ENCODE peak calls at places on chromosomes 13 and 19, in seven cellular contexts. Z is M059J; H is PC-3; R is neural progenitor cell; Y is CD8-positive, alpha-beta memory T cell; K is AG10803; T is HTR-8/SVneo. B is an unnamed sample.

GRCh38 chr19:17248011-17248776 is 2.5 kb upstream of the NR2F6 start:
- DNase-seq in T (no peak), K (no peak), R (peak), H (no peak), Y (no peak), Z (no peak), B (no peak)

GRCh38 chr13:33723365-33723764 is 94.6 kb upstream of the RFC3 start:
- DNase-seq in Z (no peak), T (no peak), R (no peak), H (no peak), Y (no peak), K (peak), B (no peak)

GRCh38 chr19:7540761-7541480 is 5.4 kb downstream of the PNPLA6 start:
- DNase-seq in Y (no peak), R (peak), Z (peak), H (peak), K (no peak), T (no peak), B (peak)

GRCh38 chr13:34869737-34870136 is 72.3 kb upstream of the NBEA start:
- DNase-seq in Y (no peak), Z (no peak), K (no peak), R (peak), H (no peak), T (no peak), B (no peak)

GRCh38 chr19:34365463-34366401 is 736 bp downstream of the GPI start:
- DNase-seq in K (peak), Y (no peak), H (peak), T (no peak), R (peak), Z (peak), B (peak)

GRCh38 chr13:20415694-20416107 is 110.0 kb downstream of the CRYL1 start:
- DNase-seq in T (no peak), K (no peak), H (no peak), Z (no peak), Y (no peak), R (no peak), B (no peak)

GRCh38 chr19:51712461-51713081 is 11.2 kb downstream of the HAS1 start:
- DNase-seq in Z (peak), K (peak), H (peak), T (peak), Y (no peak), R (peak), B (peak)

GRCh38 chr19:29815231-29815630 is 3.4 kb downstream of the CCNE1 start:
- DNase-seq in K (no peak), R (no peak), T (no peak), Y (no peak), Z (no peak), H (no peak), B (no peak)

GRCh38 chr13:97875218-97875617 is 78.3 kb upstream of the IPO5 start:
- DNase-seq in Z (no peak), R (no peak), K (no peak), H (no peak), Y (no peak), T (no peak), B (no peak)

GRCh38 chr13:40059540-40060232 is 404.2 kb downstream of the COG6 start:
- DNase-seq in Y (no peak), Z (no peak), T (no peak), H (no peak), K (peak), R (no peak), B (no peak)

GRCh38 chr19:31583148-31583547 is 233.9 kb upstream of the TSHZ3 start:
- DNase-seq in Y (no peak), K (no peak), Z (no peak), R (no peak), T (no peak), H (no peak), B (no peak)

GRCh38 chr19:40116075-40116474 is 25.3 kb upstream of the ZNF780A start:
- DNase-seq in Y (no peak), H (no peak), Z (no peak), T (no peak), R (no peak), K (no peak), B (no peak)

GRCh38 chr13:44276061-44276460 is 97.6 kb upstream of the SERP2 start:
- DNase-seq in Y (no peak), R (no peak), H (no peak), Z (no peak), T (no peak), K (no peak), B (no peak)

GRCh38 chr19:35142531-35143230 is 374 bp upstream of the FXYD7 start:
- DNase-seq in T (no peak), H (peak), R (peak), K (no peak), Y (peak), Z (no peak), B (no peak)

GRCh38 chr19:16070366-16070990 is 5.8 kb upstream of the TPM4 start:
- DNase-seq in H (peak), T (no peak), K (no peak), Y (peak), R (no peak), Z (peak), B (no peak)

GRCh38 chr19:31525610-31526147 is 176.4 kb upstream of the TSHZ3 start:
- DNase-seq in H (no peak), Y (no peak), K (no peak), R (no peak), Z (no peak), T (no peak), B (no peak)

GRCh38 chr13:20349564-20350379 is 117.7 kb upstream of the GJB6 start:
- DNase-seq in K (no peak), H (no peak), R (peak), Y (no peak), T (no peak), Z (no peak), B (no peak)

GRCh38 chr13:30370916-30371521 is 51.3 kb upstream of the UBE2L5 start:
- DNase-seq in H (no peak), Y (no peak), Z (no peak), K (no peak), R (no peak), T (no peak), B (no peak)

GRCh38 chr13:38308736-38309135 is 40.9 kb upstream of the UFM1 start:
- DNase-seq in R (no peak), Y (no peak), H (peak), T (no peak), Z (peak), K (peak), B (peak)